ENCODE peak calls at places on chromosomes 2 and 18, in four cellular contexts. I is HepG2, O is NT2/D1, F is K562. W is an unnamed sample.

GRCh38 chr2:182954789-182955188 is 83.5 kb downstream of the NCKAP1 start:
- DNase-seq in F (no peak), O (no peak), I (peak), W (no peak)

GRCh38 chr2:219664958-219665357 is 37.5 kb downstream of the SLC4A3 start:
- DNase-seq in O (no peak), I (no peak), F (no peak), W (no peak)

GRCh38 chr2:211477537-211478275 is 921.3 kb downstream of the CPS1 start:
- DNase-seq in F (no peak), O (no peak), I (no peak), W (no peak)

GRCh38 chr18:56148373-56148772 is 490.0 kb downstream of the TXNL1 start:
- DNase-seq in I (no peak), O (no peak), F (no peak), W (no peak)

GRCh38 chr2:20077411-20077940 is 26.0 kb upstream of the LAPTM4A start:
- DNase-seq in O (no peak), F (no peak), I (peak), W (no peak)

GRCh38 chr2:134070281-134070731 is 183.6 kb upstream of the MGAT5 start:
- DNase-seq in F (no peak), O (no peak), I (no peak), W (no peak)

GRCh38 chr2:3864943-3865664 is 161.7 kb downstream of the DCDC2C start:
- DNase-seq in O (no peak), F (no peak), I (no peak), W (no peak)

GRCh38 chr2:86414996-86415395 is 26.2 kb upstream of the KDM3A start:
- DNase-seq in I (no peak), F (no peak), O (no peak), W (no peak)

GRCh38 chr2:21424375-21424774 is 300.6 kb downstream of the TDRD15 start:
- DNase-seq in O (no peak), I (no peak), F (no peak), W (no peak)

GRCh38 chr2:236945431-236946016 is 140.2 kb upstream of the COPS8 start:
- DNase-seq in O (no peak), F (no peak), I (no peak), W (no peak)

GRCh38 chr2:8676915-8677645 is 4.8 kb upstream of the ID2 start:
- DNase-seq in O (no peak), I (no peak), F (no peak), W (no peak)

GRCh38 chr2:3223080-3223923 is 154.3 kb downstream of the EIPR1 start:
- DNase-seq in O (no peak), I (no peak), F (no peak), W (no peak)

GRCh38 chr2:142180820-142181533 is 50.2 kb upstream of the LRP1B start:
- DNase-seq in F (no peak), I (peak), O (peak), W (peak)

GRCh38 chr2:187349328-187349944 is 98.6 kb downstream of the CALCRL start:
- DNase-seq in O (no peak), I (no peak), F (no peak), W (no peak)

GRCh38 chr2:226550801-226551200 is 248.8 kb downstream of the IRS1 start:
- DNase-seq in F (no peak), O (no peak), I (no peak), W (no peak)

GRCh38 chr2:71705171-71705960 is 252.0 kb downstream of the DYSF start:
- DNase-seq in F (no peak), O (no peak), I (no peak), W (no peak)

GRCh38 chr18:51151568-51152511 is 45.6 kb downstream of the MEX3C start:
- DNase-seq in F (no peak), I (no peak), O (no peak), W (no peak)

GRCh38 chr2:169775765-169776482 is 22.7 kb upstream of the SSB start:
- DNase-seq in O (no peak), I (no peak), F (no peak), W (no peak)

DNA sequence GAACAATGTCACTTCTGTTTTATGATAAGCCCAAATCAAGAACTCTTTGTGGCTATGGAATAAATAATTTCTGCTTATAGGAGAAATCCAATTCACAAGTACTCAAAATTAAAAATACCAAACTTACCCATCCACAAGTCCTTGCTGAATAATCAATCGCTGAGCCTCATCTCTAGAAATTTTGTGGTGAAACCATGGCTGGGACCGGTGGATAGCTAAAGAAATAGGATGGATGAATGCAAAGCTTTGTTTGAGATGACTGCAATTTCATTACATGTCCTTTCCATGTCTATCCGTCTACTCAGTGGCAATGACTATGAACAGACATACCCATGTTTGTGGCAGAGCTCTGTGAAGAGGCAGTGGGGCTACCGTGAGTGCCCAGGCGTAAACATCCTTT is 124.4 kb downstream of the GRB14 start:
- DNase-seq in I (no peak), O (no peak), F (no peak), W (no peak)
- TF ChIP-seq ZNF274 in I (no peak), O (no peak), F (no peak), W (no peak)

GRCh38 chr2:229314117-229314516 is 43.0 kb upstream of the PID1 start:
- DNase-seq in I (no peak), O (no peak), F (no peak), W (no peak)

GRCh38 chr2:229319558-229319957 is 48.5 kb upstream of the PID1 start:
- DNase-seq in O (no peak), I (no peak), F (no peak), W (no peak)

GRCh38 chr2:229313591-229313990 is 42.5 kb upstream of the PID1 start:
- DNase-seq in F (no peak), O (no peak), I (no peak), W (no peak)
- TF ChIP-seq ZNF274 in F (no peak), O (no peak), I (no peak), W (no peak)

GRCh38 chr2:179340678-179341077 is 76.0 kb upstream of the SESTD1 start:
- DNase-seq in I (peak), O (peak), F (no peak), W (peak)
- TF ChIP-seq ZNF274 in I (no peak), O (no peak), F (no peak), W (no peak)

GRCh38 chr18:11377766-11378540 is 228.6 kb upstream of the PIEZO2 start:
- DNase-seq in F (no peak), I (no peak), O (no peak), W (no peak)
- TF ChIP-seq ZNF274 in F (no peak), I (no peak), O (no peak), W (no peak)

DNA sequence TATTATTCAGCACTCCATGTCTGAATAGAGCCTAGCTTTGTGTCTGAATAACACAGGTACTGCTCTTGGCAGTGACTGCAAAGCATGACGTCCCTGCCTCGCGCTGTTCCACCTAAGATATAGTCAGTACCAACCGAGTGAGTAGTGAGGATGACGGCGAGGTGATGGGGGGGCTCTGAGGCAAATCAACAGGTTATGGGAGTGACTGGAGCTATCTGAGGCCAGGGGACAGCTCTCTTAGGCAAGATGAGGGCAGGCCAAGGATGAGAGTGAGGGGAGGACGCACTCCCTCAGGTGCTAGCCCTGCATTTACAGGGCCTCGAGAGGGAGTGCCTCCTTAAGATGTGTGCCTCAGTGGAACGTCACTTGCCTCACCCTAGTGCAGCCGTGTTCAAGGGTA is 28.1 kb upstream of the NOTO start:
- DNase-seq in I (no peak), O (no peak), F (no peak), W (no peak)
- TF ChIP-seq ZNF274 in I (no peak), O (no peak), F (no peak), W (no peak)